ENCODE peak calls at places on chromosomes 12 and 14, in seven cellular contexts. B is fibroblast of the conjunctiva, C is cardiac muscle cell, K is HEK293T, D is pons, S is osteocyte, A is amygdala. O is an unnamed sample.

GRCh38 chr14:106657460-106657859 is 1131.1 kb downstream of the TMEM121 start:
- DNase-seq in B (no peak), C (no peak), K (no peak), D (no peak), S (no peak), A (no peak), O (no peak)

GRCh38 chr14:92519246-92520101 is 5.9 kb downstream of the RIN3 start:
- DNase-seq in B (no peak), C (no peak), K (no peak), D (no peak), S (no peak), A (no peak), O (no peak)

GRCh38 chr14:80264698-80265097 is 53.4 kb upstream of the DIO2 start:
- DNase-seq in B (no peak), C (no peak), K (no peak), D (no peak), S (no peak), A (no peak), O (no peak)

GRCh38 chr14:96662116-96662901 is 134.9 kb upstream of the VRK1 start:
- DNase-seq in B (no peak), C (no peak), K (no peak), D (no peak), S (no peak), A (no peak), O (no peak)

GRCh38 chr12:57016348-57016747 is at the start of gene TAC3:
- DNase-seq in B (no peak), C (no peak), K (no peak), D (no peak), S (no peak), A (no peak), O (no peak)

GRCh38 chr12:19382111-19382526 is 57.2 kb upstream of the AEBP2 start:
- DNase-seq in B (peak), C (peak), K (no peak), D (no peak), S (no peak), A (no peak), O (no peak)

GRCh38 chr14:90454041-90455000 is 57.5 kb downstream of the CALM1 start:
- DNase-seq in B (peak), C (peak), K (peak), D (peak), S (no peak), A (peak), O (peak)

GRCh38 chr12:14417717-14418116 is 52.2 kb downstream of the ATF7IP start:
- DNase-seq in B (peak), C (peak), K (peak), D (peak), S (no peak), A (peak), O (peak)

GRCh38 chr12:41225179-41225578 is 37.1 kb downstream of the PDZRN4 start:
- DNase-seq in B (no peak), C (no peak), K (no peak), D (no peak), S (no peak), A (no peak), O (no peak)

GRCh38 chr14:36256131-36256801 is 64.2 kb downstream of the MBIP start:
- DNase-seq in B (no peak), C (peak), K (no peak), D (no peak), S (no peak), A (no peak), O (no peak)

GRCh38 chr12:98698603-98699463 is 53.7 kb downstream of the APAF1 start:
- DNase-seq in B (peak), C (peak), K (peak), D (peak), S (no peak), A (peak), O (peak)

GRCh38 chr12:52739963-52740362 is 36.6 kb upstream of the KRT77 start:
- DNase-seq in B (no peak), C (no peak), K (no peak), D (no peak), S (no peak), A (no peak), O (no peak)

GRCh38 chr12:29158364-29158763 is 9.3 kb downstream of the FAR2 start:
- DNase-seq in B (no peak), C (no peak), K (no peak), D (peak), S (no peak), A (peak), O (no peak)

GRCh38 chr12:54991161-54991991 is 6.8 kb upstream of the TESPA1 start:
- DNase-seq in B (no peak), C (no peak), K (no peak), D (peak), S (no peak), A (no peak), O (no peak)

GRCh38 chr14:61559641-61560201 is 135.6 kb upstream of the HIF1A start:
- DNase-seq in B (no peak), C (no peak), K (peak), D (no peak), S (no peak), A (no peak), O (no peak)

GRCh38 chr14:23568021-23568599 is 519 bp upstream of the AP1G2 start:
- DNase-seq in B (no peak), C (no peak), K (no peak), D (no peak), S (no peak), A (no peak), O (no peak)

GRCh38 chr12:132275110-132275531 is 54.3 kb downstream of the GALNT9 start:
- DNase-seq in B (no peak), C (peak), K (peak), D (peak), S (no peak), A (no peak), O (no peak)

GRCh38 chr12:54419088-54419887 is at the start of gene ITGA5:
- DNase-seq in B (no peak), C (peak), K (peak), D (no peak), S (no peak), A (no peak), O (no peak)

GRCh38 chr14:55752580-55753365 is 172.8 kb downstream of the KTN1 start:
- DNase-seq in B (peak), C (peak), K (no peak), D (no peak), S (no peak), A (no peak), O (no peak)

GRCh38 chr12:19177754-19178153 is 48.2 kb downstream of the PLEKHA5 start:
- DNase-seq in B (no peak), C (no peak), K (no peak), D (no peak), S (no peak), A (no peak), O (no peak)